ENCODE peak calls at places on chromosomes 2 and 18, in six cellular contexts. N is fibroblast of lung, A is stomach, I is tibial artery, X is astrocyte of the cerebellum, E is PC-9. J is an unnamed sample.
A peak's percentile ranks its signal among the peaks of the same experiment; 100 is the strongest.

GRCh38 chr2:207470700-207471070 is 59.1 kb upstream of the CREB1 start:
- DNase-seq in N (no peak), A (no peak), I (no peak), X (no peak), E (no peak), J (no peak)

GRCh38 chr2:220081171-220081570 is 453.7 kb downstream of the SLC4A3 start:
- DNase-seq in N (no peak), A (no peak), I (no peak), X (no peak), E (no peak), J (no peak)

GRCh38 chr2:65969161-65969560 is 465.8 kb upstream of the MEIS1 start:
- DNase-seq in N (no peak), A (no peak), I (no peak), X (no peak), E (no peak), J (peak; percentile 37)

GRCh38 chr2:143160732-143161707 is 31.8 kb downstream of the ARHGAP15 start:
- DNase-seq in N (no peak), A (no peak), I (no peak), X (no peak), E (no peak), J (no peak)

GRCh38 chr2:160207804-160208661 is 8.0 kb upstream of the ITGB6 start:
- DNase-seq in N (peak; percentile 96), A (peak; percentile 82), I (peak; percentile 93), X (peak; percentile 66), E (peak; percentile 89), J (peak; percentile 94)

GRCh38 chr2:24844023-24844685 is 50.9 kb downstream of the CENPO start:
- DNase-seq in N (no peak), A (no peak), I (no peak), X (no peak), E (no peak), J (no peak)

GRCh38 chr2:25598911-25599310 is 74.5 kb downstream of the DTNB start:
- DNase-seq in N (no peak), A (no peak), I (no peak), X (no peak), E (no peak), J (no peak)

GRCh38 chr2:226018641-226019040 is 619.1 kb downstream of the NYAP2 start:
- DNase-seq in N (no peak), A (no peak), I (no peak), X (no peak), E (no peak), J (no peak)

GRCh38 chr18:52326001-52326400 is 14.0 kb upstream of the DCC start:
- DNase-seq in N (peak; percentile 69), A (no peak), I (no peak), X (no peak), E (no peak), J (no peak)

GRCh38 chr2:155701721-155702120 is 630.8 kb downstream of the NR4A2 start:
- DNase-seq in N (no peak), A (no peak), I (no peak), X (no peak), E (no peak), J (no peak)

GRCh38 chr2:63763336-63764056 is 78.2 kb upstream of the UGP2 start:
- DNase-seq in N (peak; percentile 23), A (no peak), I (peak; percentile 73), X (peak; percentile 58), E (peak; percentile 20), J (peak; percentile 5)

GRCh38 chr2:211881449-211881848 is 657.2 kb downstream of the ERBB4 start:
- DNase-seq in N (no peak), A (no peak), I (no peak), X (no peak), E (no peak), J (no peak)

DNA sequence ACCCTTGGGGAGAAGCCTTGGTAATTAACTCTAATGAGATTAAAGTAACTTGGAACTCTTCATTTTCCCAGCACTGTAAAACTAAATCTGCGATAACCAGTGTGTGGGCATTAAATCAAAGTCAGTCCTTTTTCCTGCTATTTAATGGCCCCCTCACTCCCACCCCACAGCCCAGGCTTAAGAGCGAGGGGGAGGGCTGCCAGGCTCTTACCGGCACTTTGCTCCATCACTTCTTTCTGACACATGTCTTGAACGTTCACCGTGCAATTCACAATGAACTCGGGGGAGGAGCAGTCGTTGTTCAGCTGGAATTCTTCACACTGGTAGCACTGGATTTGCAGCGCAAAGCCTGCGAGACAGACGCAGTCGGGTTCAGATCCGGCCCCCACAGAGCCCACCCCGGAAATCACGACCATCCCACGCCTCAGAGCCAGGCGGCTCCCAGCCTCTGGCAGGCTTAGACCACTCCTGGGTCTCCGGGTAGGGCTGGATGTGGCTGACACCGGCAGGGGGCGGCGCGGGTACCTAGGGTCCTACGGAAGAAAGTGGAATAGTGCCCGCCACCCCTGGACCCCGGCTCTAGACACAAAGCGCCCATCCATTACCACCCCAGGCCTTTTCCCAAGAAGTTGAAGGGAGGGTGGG is 1.7 kb downstream of the LYPD1 start:
- DNase-seq in N (peak; percentile 67), A (no peak), I (no peak), X (no peak), E (no peak), J (peak; percentile 74)
- TF ChIP-seq CTCF in N (no peak), A (no peak), I (no peak), X (peak; percentile 60), E (no peak), J (peak; percentile 51)

GRCh38 chr2:71455741-71456569 is 2.6 kb downstream of the DYSF start:
- DNase-seq in N (peak; percentile 48), A (no peak), I (peak; percentile 81), X (no peak), E (no peak), J (no peak)

GRCh38 chr2:71457123-71457958 is 4.0 kb downstream of the DYSF start:
- DNase-seq in N (no peak), A (no peak), I (no peak), X (no peak), E (no peak), J (no peak)

GRCh38 chr2:71455011-71455740 is 1.8 kb downstream of the DYSF start:
- DNase-seq in N (no peak), A (no peak), I (no peak), X (no peak), E (no peak), J (no peak)

GRCh38 chr2:71457959-71458322 is 4.6 kb downstream of the DYSF start:
- DNase-seq in N (no peak), A (no peak), I (no peak), X (no peak), E (no peak), J (no peak)

DNA sequence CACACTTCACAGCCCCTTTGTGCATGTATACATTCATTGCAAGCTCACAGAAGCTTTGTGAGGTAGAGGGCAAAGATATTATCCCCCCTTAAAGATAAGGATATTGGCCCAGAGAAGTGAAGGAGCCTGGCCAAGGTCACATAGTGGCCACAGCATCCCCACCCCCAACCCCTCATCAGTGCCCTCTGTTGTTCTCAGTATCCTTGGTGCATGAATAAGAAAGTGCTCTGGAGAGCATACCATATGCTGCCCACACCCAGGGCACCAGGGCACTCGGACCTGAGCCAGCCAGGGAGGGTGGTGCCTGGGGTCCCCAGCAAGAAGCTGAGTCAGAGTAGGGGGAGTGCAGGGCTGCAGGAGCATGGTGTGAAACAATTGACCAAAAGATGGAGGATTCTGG is 3.3 kb downstream of the DYSF start:
- DNase-seq in N (no peak), A (no peak), I (no peak), X (no peak), E (no peak), J (no peak)
- TF ChIP-seq CTCF in N (no peak), A (no peak), I (no peak), X (no peak), E (no peak), J (no peak)

GRCh38 chr2:74181739-74182138 is 3.1 kb upstream of the MOB1A start:
- DNase-seq in N (no peak), A (no peak), I (no peak), X (no peak), E (no peak), J (no peak)

GRCh38 chr2:74178211-74179062 is at the start of gene MOB1A:
- DNase-seq in N (peak; percentile 98), A (peak; percentile 98), I (peak; percentile 99), X (peak; percentile 97), E (peak; percentile 98), J (peak; percentile 99)

GRCh38 chr2:74174909-74175308 is 3.8 kb downstream of the MOB1A start:
- DNase-seq in N (no peak), A (no peak), I (no peak), X (no peak), E (no peak), J (no peak)

GRCh38 chr2:74177697-74178096 is 982 bp downstream of the MOB1A start:
- DNase-seq in N (no peak), A (no peak), I (no peak), X (no peak), E (no peak), J (no peak)

DNA sequence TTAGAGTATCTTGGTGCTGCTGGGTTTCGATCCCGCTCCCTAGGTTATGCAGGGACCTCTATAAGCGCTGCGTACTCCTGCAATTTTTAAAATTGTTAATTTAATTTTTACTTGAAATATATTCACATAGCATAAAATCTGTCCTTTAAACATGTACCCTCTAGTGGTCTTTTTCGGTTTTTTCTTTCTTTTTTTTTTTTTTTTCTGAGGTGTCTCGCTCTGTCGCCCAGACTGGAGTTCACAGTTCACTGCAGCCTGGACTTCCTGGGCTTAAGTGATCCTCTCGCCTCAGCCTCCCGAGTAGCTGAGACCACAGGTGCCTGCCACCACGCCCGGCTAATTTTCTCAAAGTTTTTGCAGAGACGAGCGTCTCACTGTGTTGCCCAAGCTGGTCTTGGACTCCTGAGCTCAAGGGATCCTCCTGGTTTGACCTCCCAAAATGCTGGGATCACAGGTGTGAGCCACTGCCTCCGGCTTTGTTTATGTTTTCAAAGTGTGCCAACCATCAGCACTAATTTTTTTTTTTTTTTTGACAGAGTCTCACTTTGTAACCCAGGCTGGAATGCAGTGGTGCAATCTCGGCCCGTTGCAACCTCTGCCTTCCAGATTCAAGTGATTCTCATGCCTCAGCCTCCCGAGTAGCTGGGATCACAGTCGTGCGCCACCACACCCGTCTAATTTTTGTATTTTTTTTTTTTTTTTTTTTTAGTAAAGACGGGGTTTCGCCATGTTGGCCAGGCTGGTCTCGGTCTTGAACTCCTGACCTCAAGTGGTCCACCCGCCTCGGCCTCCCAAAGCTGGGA is 585 bp upstream of the MOB1A start:
- DNase-seq in N (no peak), A (no peak), I (no peak), X (no peak), E (no peak), J (no peak)
- TF ChIP-seq CTCF in N (peak; percentile 37), A (no peak), I (no peak), X (peak; percentile 39), E (peak; percentile 57), J (peak; percentile 24)

DNA sequence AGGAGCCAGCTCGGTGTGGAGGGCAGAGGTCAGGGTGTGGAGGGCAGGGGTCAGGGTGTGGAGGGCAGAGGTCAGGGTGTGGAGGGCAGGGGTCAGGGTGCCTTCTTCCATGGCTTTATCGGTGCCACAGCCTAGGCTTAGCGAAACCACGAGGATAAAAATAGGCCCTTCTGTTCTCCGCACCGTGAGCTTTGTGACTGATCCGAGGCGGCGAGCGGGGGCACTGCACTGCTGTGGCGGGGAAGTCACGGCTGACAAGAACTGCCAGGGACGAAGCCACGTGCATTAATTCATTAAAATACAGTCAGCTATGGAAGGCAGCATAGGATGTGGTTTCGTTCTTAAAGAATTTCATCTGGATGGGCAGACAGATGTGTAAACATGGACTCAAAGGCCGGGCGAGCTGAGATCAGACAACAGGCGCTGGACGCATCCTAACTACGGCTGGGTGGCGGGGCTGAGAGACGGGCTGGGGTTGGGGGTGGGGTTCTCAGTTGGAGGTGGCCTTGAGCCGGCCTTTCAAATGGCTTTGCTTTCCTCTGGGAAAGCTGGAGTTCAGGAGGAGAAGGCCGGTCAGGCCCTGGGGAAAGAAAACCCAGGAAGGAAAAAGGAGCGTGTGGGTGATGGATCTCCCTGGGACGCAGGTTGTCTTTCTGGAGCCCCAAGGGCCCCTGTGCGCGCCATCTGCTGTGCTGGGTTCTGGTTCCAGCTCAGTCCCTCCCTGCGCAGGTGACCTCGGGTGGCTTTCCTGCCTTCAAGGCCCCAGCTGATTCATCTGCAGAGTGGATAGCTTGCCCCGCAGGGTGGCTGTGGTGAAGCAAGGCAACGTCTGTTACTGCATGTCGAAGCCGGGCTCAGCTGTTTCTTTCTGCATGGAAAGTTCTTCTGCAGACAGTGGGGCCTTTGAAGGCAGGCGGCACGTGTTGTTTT is 973 bp upstream of the ALLC start:
- DNase-seq in N (peak; percentile 9), A (no peak), I (no peak), X (no peak), E (no peak), J (no peak)
- TF ChIP-seq CTCF in N (no peak), A (no peak), I (no peak), X (no peak), E (no peak), J (no peak)

J was measured in Calu3.